ENCODE peak calls at places on chromosomes 1 and 21, in six cellular contexts. G is anterior cingulate cortex, D is right lobe of liver, V is omental fat pad, T is T-cell, H is NCI-H774. M is an unnamed sample.

GRCh38 chr1:230375795-230376194 is 50.3 kb downstream of the PGBD5 start:
- DNase-seq in G (peak; percentile 31), D (no peak), V (no peak), T (no peak), H (peak; percentile 25), M (no peak)

GRCh38 chr1:48853006-48853405 is 76.3 kb upstream of the BEND5 start:
- DNase-seq in G (no peak), D (no peak), V (no peak), T (no peak), H (no peak), M (no peak)

GRCh38 chr1:26066857-26067256 is 573 bp downstream of the TRIM63 start:
- DNase-seq in G (no peak), D (no peak), V (no peak), T (no peak), H (no peak), M (no peak)

GRCh38 chr1:69567847-69568434 is at the start of gene LRRC7:
- DNase-seq in G (peak; percentile 58), D (no peak), V (no peak), T (no peak), H (peak; percentile 74), M (no peak)

GRCh38 chr21:45149021-45149420 is 74.6 kb downstream of the ADARB1 start:
- DNase-seq in G (no peak), D (no peak), V (no peak), T (no peak), H (no peak), M (no peak)

GRCh38 chr1:182355718-182356098 is 35.9 kb downstream of the GLUL start:
- DNase-seq in G (no peak), D (no peak), V (no peak), T (no peak), H (no peak), M (no peak)

GRCh38 chr21:34885125-34885524 is 164.0 kb downstream of the RUNX1 start:
- DNase-seq in G (no peak), D (no peak), V (no peak), T (no peak), H (no peak), M (no peak)

GRCh38 chr1:188822248-188822647 is 1655.4 kb downstream of the BRINP3 start:
- DNase-seq in G (no peak), D (no peak), V (no peak), T (no peak), H (no peak), M (no peak)

GRCh38 chr1:229058111-229058551 is 212.8 kb upstream of the RAB4A start:
- DNase-seq in G (no peak), D (no peak), V (no peak), T (peak; percentile 36), H (peak; percentile 22), M (no peak)

GRCh38 chr1:109821221-109821669 is 57.5 kb upstream of the EPS8L3 start:
- DNase-seq in G (no peak), D (no peak), V (peak; percentile 60), T (no peak), H (no peak), M (no peak)

GRCh38 chr1:230112782-230113181 is 45.7 kb downstream of the GALNT2 start:
- DNase-seq in G (no peak), D (peak; percentile 63), V (no peak), T (no peak), H (no peak), M (no peak)

GRCh38 chr1:76713535-76713934 is 153.7 kb upstream of the ST6GALNAC5 start:
- DNase-seq in G (no peak), D (no peak), V (no peak), T (no peak), H (no peak), M (no peak)

GRCh38 chr1:220398238-220398637 is 126.0 kb upstream of the RAB3GAP2 start:
- DNase-seq in G (no peak), D (no peak), V (no peak), T (no peak), H (no peak), M (no peak)

GRCh38 chr1:220880726-220881506 is 1.7 kb downstream of the HLX start:
- DNase-seq in G (no peak), D (peak; percentile 92), V (no peak), T (no peak), H (no peak), M (no peak)

GRCh38 chr21:38597436-38597835 is 99.2 kb upstream of the ERG start:
- DNase-seq in G (no peak), D (no peak), V (no peak), T (no peak), H (no peak), M (no peak)

GRCh38 chr1:9121891-9122409 is 7.0 kb downstream of the GPR157 start:
- DNase-seq in G (no peak), D (no peak), V (no peak), T (peak; percentile 46), H (no peak), M (no peak)

GRCh38 chr1:219312967-219313366 is 139.3 kb downstream of the LYPLAL1 start:
- DNase-seq in G (no peak), D (no peak), V (no peak), T (no peak), H (no peak), M (no peak)

GRCh38 chr1:171753685-171754380 is 12.0 kb upstream of the VAMP4 start:
- DNase-seq in G (no peak), D (no peak), V (no peak), T (no peak), H (no peak), M (no peak)

GRCh38 chr1:230303822-230304221 is 122.3 kb downstream of the PGBD5 start:
- DNase-seq in G (no peak), D (no peak), V (no peak), T (no peak), H (no peak), M (no peak)

GRCh38 chr1:11062965-11063401 is 3.2 kb upstream of the SRM start:
- DNase-seq in G (peak; percentile 21), D (no peak), V (no peak), T (no peak), H (no peak), M (no peak)

GRCh38 chr1:182059936-182060335 is 1.6 kb downstream of the ZNF648 start:
- DNase-seq in G (peak; percentile 41), D (no peak), V (no peak), T (no peak), H (no peak), M (no peak)

GRCh38 chr21:39651206-39651605 is 38.5 kb downstream of the B3GALT5 start:
- DNase-seq in G (no peak), D (no peak), V (no peak), T (no peak), H (no peak), M (no peak)

GRCh38 chr1:53508056-53508990 is 49.1 kb downstream of the DMRTB1 start:
- DNase-seq in G (no peak), D (no peak), V (no peak), T (no peak), H (no peak), M (no peak)

GRCh38 chr1:161727343-161727924 is 6.1 kb downstream of the FCRLB start:
- DNase-seq in G (no peak), D (no peak), V (no peak), T (peak; percentile 30), H (no peak), M (peak; percentile 21)

GRCh38 chr21:41976611-41977010 is 22.8 kb upstream of the C2CD2 start:
- DNase-seq in G (no peak), D (peak; percentile 26), V (no peak), T (no peak), H (no peak), M (no peak)

GRCh38 chr1:36411674-36412648 is 14.3 kb upstream of the LSM10 start:
- DNase-seq in G (no peak), D (no peak), V (no peak), T (no peak), H (peak; percentile 15), M (peak; percentile 14)

GRCh38 chr1:86154581-86155060 is 2.0 kb downstream of the COL24A1 start:
- DNase-seq in G (no peak), D (no peak), V (no peak), T (no peak), H (no peak), M (no peak)

GRCh38 chr1:225882699-225883615 is 777 bp upstream of the TMEM63A start:
- DNase-seq in G (peak; percentile 58), D (peak; percentile 83), V (no peak), T (peak; percentile 26), H (peak; percentile 27), M (peak; percentile 16)

GRCh38 chr1:78427506-78427905 is 63.3 kb upstream of the PTGFR start:
- DNase-seq in G (no peak), D (no peak), V (no peak), T (no peak), H (no peak), M (no peak)

GRCh38 chr1:158506369-158506987 is 34.5 kb downstream of the OR10R2 start:
- DNase-seq in G (no peak), D (no peak), V (peak; percentile 33), T (peak; percentile 29), H (no peak), M (peak; percentile 7)

GRCh38 chr1:214558002-214558770 is 6.8 kb upstream of the PTPN14 start:
- DNase-seq in G (no peak), D (no peak), V (no peak), T (no peak), H (no peak), M (no peak)

M was measured in effector CD4-positive, alpha-beta T cell.